ENCODE peak calls at places on chromosomes 6 and 20, in five cellular contexts. M is D341Med, N is SW 1271, Z is COR-L47, J is aorta. D is an unnamed sample.

GRCh38 chr6:104325341-104326172 is 534.2 kb downstream of the HACE1 start:
- DNase-seq in J (no peak), N (no peak), M (peak), Z (peak), D (peak)

GRCh38 chr6:17845598-17845997 is 138.9 kb upstream of the NUP153 start:
- DNase-seq in Z (no peak), J (no peak), M (peak), N (no peak), D (no peak)

GRCh38 chr6:33599413-33599911 is 19.4 kb upstream of the BAK1 start:
- DNase-seq in Z (peak), J (no peak), M (no peak), N (no peak), D (peak)

GRCh38 chr20:52200870-52201269 is 9.3 kb upstream of the ZFP64 start:
- DNase-seq in N (no peak), J (no peak), M (no peak), Z (no peak), D (no peak)

GRCh38 chr6:82040405-82041221 is 206.9 kb downstream of the IBTK start:
- DNase-seq in J (no peak), N (peak), M (peak), Z (peak), D (peak)

GRCh38 chr6:88722691-88723090 is 240.7 kb downstream of the RNGTT start:
- DNase-seq in Z (no peak), N (no peak), M (no peak), J (no peak), D (no peak)

GRCh38 chr6:14549319-14549770 is 431.8 kb downstream of the CD83 start:
- DNase-seq in Z (peak), N (no peak), M (no peak), J (no peak), D (no peak)

GRCh38 chr6:43184268-43184985 is 2.4 kb downstream of the CUL9 start:
- DNase-seq in J (peak), M (no peak), N (no peak), Z (no peak), D (no peak)

GRCh38 chr20:35886537-35886936 is 67.8 kb downstream of the SCAND1 start:
- DNase-seq in Z (no peak), J (no peak), N (no peak), M (peak), D (no peak)

GRCh38 chr20:47674145-47674544 is 111.1 kb downstream of the SULF2 start:
- DNase-seq in M (no peak), Z (no peak), J (no peak), N (no peak), D (no peak)